ENCODE peak calls at places on chromosome 9, in seven cellular contexts. P is BJ; B is activated T-cell treated with anti-CD3 and anti-CD28 coated beads for 1 hour; A is H4; Y is stimulated activated CD4-positive, alpha-beta T cell treated with anti-CD3 and anti-CD28 coated beads, Interleukin-4, amount 100 ng/mL, for 24 hours; C is NCI-H69; U is substantia nigra. I is an unnamed sample.

GRCh38 chr9:29556317-29556716 is 1983.0 kb upstream of the C9orf72 start:
- DNase-seq in P (no peak), B (no peak), A (peak), Y (no peak), C (no peak), U (no peak), I (no peak)

GRCh38 chr9:4548796-4549725 is 58.8 kb downstream of the SLC1A1 start:
- DNase-seq in P (no peak), B (no peak), A (no peak), Y (no peak), C (no peak), U (no peak), I (no peak)

GRCh38 chr9:113395000-113395861 is 5.9 kb downstream of the ALAD start:
- DNase-seq in P (no peak), B (no peak), A (no peak), Y (no peak), C (no peak), U (no peak), I (no peak)

GRCh38 chr9:110578896-110579752 is at the start of gene SVEP1:
- DNase-seq in P (no peak), B (no peak), A (no peak), Y (no peak), C (peak), U (peak), I (peak)

GRCh38 chr9:7085357-7085756 is 327.6 kb downstream of the KDM4C start:
- DNase-seq in P (no peak), B (no peak), A (no peak), Y (no peak), C (no peak), U (no peak), I (no peak)

GRCh38 chr9:132350861-132351315 is 3.9 kb downstream of the SETX start:
- DNase-seq in P (no peak), B (no peak), A (no peak), Y (peak), C (no peak), U (no peak), I (no peak)

GRCh38 chr9:70021026-70021571 is 22.5 kb upstream of the MAMDC2 start:
- DNase-seq in P (peak), B (no peak), A (peak), Y (no peak), C (peak), U (peak), I (no peak)

GRCh38 chr9:132990781-132991180 is 12.3 kb downstream of the GFI1B start:
- DNase-seq in P (no peak), B (no peak), A (no peak), Y (no peak), C (no peak), U (no peak), I (no peak)

GRCh38 chr9:81559741-81560140 is 129.6 kb downstream of the TLE1 start:
- DNase-seq in P (peak), B (no peak), A (peak), Y (no peak), C (no peak), U (no peak), I (no peak)

GRCh38 chr9:2047144-2047671 is 32.1 kb downstream of the SMARCA2 start:
- DNase-seq in P (no peak), B (no peak), A (no peak), Y (no peak), C (no peak), U (no peak), I (no peak)

GRCh38 chr9:110259566-110259965 is 3.3 kb upstream of the TXN start:
- DNase-seq in P (no peak), B (no peak), A (no peak), Y (no peak), C (no peak), U (no peak), I (no peak)

GRCh38 chr9:129458155-129458661 is 162.7 kb downstream of the C9orf50 start:
- DNase-seq in P (no peak), B (peak), A (peak), Y (peak), C (no peak), U (peak), I (no peak)

GRCh38 chr9:132384376-132384775 is 22.3 kb downstream of the TTF1 start:
- DNase-seq in P (no peak), B (no peak), A (no peak), Y (no peak), C (no peak), U (no peak), I (no peak)

GRCh38 chr9:109372246-109372645 is 51.4 kb upstream of the EPB41L4B start:
- DNase-seq in P (no peak), B (no peak), A (no peak), Y (no peak), C (no peak), U (no peak), I (no peak)

GRCh38 chr9:126699401-126699851 is 85.7 kb downstream of the LMX1B start:
- DNase-seq in P (no peak), B (no peak), A (no peak), Y (no peak), C (no peak), U (no peak), I (no peak)

GRCh38 chr9:21454149-21454548 is 13.9 kb downstream of the IFNA1 start:
- DNase-seq in P (peak), B (no peak), A (no peak), Y (no peak), C (no peak), U (no peak), I (no peak)

GRCh38 chr9:68749579-68750159 is 44.6 kb downstream of the PIP5K1B start:
- DNase-seq in P (no peak), B (no peak), A (no peak), Y (no peak), C (peak), U (no peak), I (no peak)

GRCh38 chr9:21660976-21661375 is 141.5 kb upstream of the MTAP start:
- DNase-seq in P (no peak), B (no peak), A (no peak), Y (no peak), C (no peak), U (no peak), I (no peak)

GRCh38 chr9:34579097-34579818 is 10.3 kb downstream of the CNTFR start:
- DNase-seq in P (no peak), B (no peak), A (no peak), Y (no peak), C (peak), U (no peak), I (no peak)

GRCh38 chr9:75615284-75615683 is 275.2 kb upstream of the PCSK5 start:
- DNase-seq in P (no peak), B (no peak), A (no peak), Y (no peak), C (peak), U (no peak), I (no peak)

GRCh38 chr9:91060520-91061343 is 259.1 kb downstream of the SYK start:
- DNase-seq in P (peak), B (no peak), A (peak), Y (no peak), C (peak), U (no peak), I (no peak)

GRCh38 chr9:71909887-71910601 is 949 bp downstream of the ABHD17B start:
- DNase-seq in P (no peak), B (peak), A (peak), Y (peak), C (peak), U (peak), I (no peak)

GRCh38 chr9:91034976-91035824 is 233.6 kb downstream of the SYK start:
- DNase-seq in P (no peak), B (no peak), A (no peak), Y (no peak), C (no peak), U (no peak), I (no peak)

GRCh38 chr9:90795084-90795483 is 6.5 kb upstream of the SYK start:
- DNase-seq in P (no peak), B (no peak), A (no peak), Y (no peak), C (no peak), U (no peak), I (no peak)

GRCh38 chr9:137384116-137384756 is 38.7 kb downstream of the EXD3 start:
- DNase-seq in P (no peak), B (no peak), A (no peak), Y (no peak), C (no peak), U (no peak), I (no peak)

GRCh38 chr9:23771746-23772145 is 54.3 kb downstream of the ELAVL2 start:
- DNase-seq in P (no peak), B (no peak), A (no peak), Y (no peak), C (peak), U (no peak), I (no peak)

GRCh38 chr9:129677456-129677855 is 12.0 kb downstream of the PRRX2 start:
- DNase-seq in P (no peak), B (no peak), A (no peak), Y (no peak), C (peak), U (no peak), I (no peak)

GRCh38 chr9:122225323-122226141 is 3.2 kb downstream of the LHX6 start:
- DNase-seq in P (no peak), B (no peak), A (no peak), Y (no peak), C (no peak), U (no peak), I (no peak)

GRCh38 chr9:136117291-136118060 is 1.2 kb downstream of the TMEM250 start:
- DNase-seq in P (no peak), B (no peak), A (no peak), Y (peak), C (no peak), U (no peak), I (no peak)

GRCh38 chr9:123011878-123012528 is 21.5 kb upstream of the GPR21 start:
- DNase-seq in P (no peak), B (no peak), A (no peak), Y (no peak), C (no peak), U (no peak), I (no peak)

GRCh38 chr9:4555251-4555650 is 65.0 kb downstream of the SLC1A1 start:
- DNase-seq in P (no peak), B (peak), A (peak), Y (no peak), C (peak), U (no peak), I (no peak)